ENCODE peak calls at places on chromosomes 1 and 21, in four cellular contexts. K is CD8-positive, alpha-beta T cell; N is AG04450; H is upper lobe of right lung. S is an unnamed sample.

GRCh38 chr1:242129103-242129502 is 130.2 kb upstream of the MAP1LC3C start:
- DNase-seq in K (no peak), N (no peak), H (no peak), S (peak; percentile 30)

GRCh38 chr1:113747376-113747775 is 11.9 kb downstream of the PHTF1 start:
- DNase-seq in K (no peak), N (no peak), H (no peak), S (no peak)

GRCh38 chr1:93694833-93695232 is 13.2 kb upstream of the BCAR3 start:
- DNase-seq in K (no peak), N (no peak), H (no peak), S (no peak)

GRCh38 chr21:20272791-20273362 is 725.3 kb upstream of the NCAM2 start:
- DNase-seq in K (no peak), N (no peak), H (no peak), S (no peak)

GRCh38 chr1:202567747-202568146 is 142.5 kb downstream of the SYT2 start:
- DNase-seq in K (no peak), N (no peak), H (no peak), S (no peak)

GRCh38 chr1:39132505-39133339 is 71.8 kb upstream of the MACF1 start:
- DNase-seq in K (no peak), N (no peak), H (peak; percentile 85), S (no peak)

GRCh38 chr1:111406325-111406768 is 21.2 kb downstream of the OVGP1 start:
- DNase-seq in K (peak; percentile 32), N (no peak), H (no peak), S (peak; percentile 84)

GRCh38 chr1:31227891-31228290 is 11.8 kb downstream of the NKAIN1 start:
- DNase-seq in K (no peak), N (no peak), H (no peak), S (no peak)

GRCh38 chr21:44800971-44801467 is 601 bp downstream of the UBE2G2 start:
- DNase-seq in K (no peak), N (no peak), H (no peak), S (peak; percentile 55)

GRCh38 chr1:17874231-17874630 is 119.1 kb downstream of the ACTL8 start:
- DNase-seq in K (no peak), N (peak; percentile 89), H (no peak), S (no peak)

DNA sequence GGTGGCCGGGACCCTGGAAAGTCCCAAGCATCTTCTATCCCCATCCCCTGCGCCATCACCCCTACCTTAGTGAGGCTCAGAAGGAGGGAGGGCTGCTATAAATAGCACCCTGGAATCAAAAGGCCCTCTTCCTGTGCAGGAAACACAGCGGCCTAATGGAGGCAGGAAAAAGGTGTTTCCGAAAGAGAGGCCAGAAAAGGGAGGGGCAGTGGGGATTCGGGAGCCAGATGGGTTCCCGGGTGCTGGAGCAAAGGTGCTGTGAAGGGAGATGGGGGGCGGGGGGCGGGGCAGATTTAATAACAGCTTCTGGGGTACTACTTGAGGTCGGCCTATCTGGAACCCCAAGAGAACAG is 16.6 kb downstream of the NAV1 start:
- DNase-seq in K (no peak), N (no peak), H (no peak), S (no peak)
- H3K4me3 ChIP-seq in K (no peak overlapping the region), N (no peak overlapping the region), H (no peak overlapping the region), S (no peak overlapping the region)

DNA sequence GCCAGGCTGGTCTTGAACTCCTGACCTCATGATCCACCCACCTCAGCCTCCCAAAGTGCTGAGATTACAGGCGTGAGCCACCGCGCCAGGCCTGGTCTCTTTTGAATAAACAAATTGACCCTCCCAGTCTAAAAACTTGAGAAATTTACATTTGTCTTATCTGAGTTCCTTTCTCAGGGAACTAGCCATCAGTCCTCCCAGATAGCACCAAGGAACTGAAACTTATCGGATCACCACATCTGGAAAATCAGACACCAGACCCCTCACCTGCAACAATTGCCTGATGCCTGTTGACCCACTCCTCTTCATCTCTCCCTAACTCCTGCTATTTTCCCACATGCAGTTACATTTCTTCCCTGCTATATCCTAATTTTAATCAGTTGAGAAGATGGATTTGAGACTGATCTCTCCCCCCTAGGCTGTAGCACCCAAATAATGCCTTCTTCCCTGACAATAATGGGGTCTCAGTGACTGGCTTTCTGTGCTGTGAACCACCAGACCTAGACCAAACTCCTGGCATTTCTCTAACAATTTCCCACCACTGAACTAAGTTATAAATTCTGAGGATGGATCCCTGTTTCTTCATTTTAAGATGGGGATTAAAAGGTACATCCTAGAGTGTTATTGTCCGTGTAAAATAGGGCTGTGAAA is 951 bp upstream of the CBR1 start:
- DNase-seq in K (no peak), N (no peak), H (no peak), S (no peak)
- H3K4me3 ChIP-seq in K (no peak overlapping the region), N (no peak overlapping the region), H (no peak overlapping the region), S (peak overlapping the region; percentile 78)

GRCh38 chr1:117735045-117735992 is 129.5 kb downstream of the TENT5C start:
- DNase-seq in K (no peak), N (no peak), H (no peak), S (peak; percentile 33)
- H3K4me3 ChIP-seq in K (peak overlapping the region; percentile 22), N (peak overlapping the region; percentile 12), H (peak overlapping the region; percentile 30), S (peak overlapping the region; percentile 6)

DNA sequence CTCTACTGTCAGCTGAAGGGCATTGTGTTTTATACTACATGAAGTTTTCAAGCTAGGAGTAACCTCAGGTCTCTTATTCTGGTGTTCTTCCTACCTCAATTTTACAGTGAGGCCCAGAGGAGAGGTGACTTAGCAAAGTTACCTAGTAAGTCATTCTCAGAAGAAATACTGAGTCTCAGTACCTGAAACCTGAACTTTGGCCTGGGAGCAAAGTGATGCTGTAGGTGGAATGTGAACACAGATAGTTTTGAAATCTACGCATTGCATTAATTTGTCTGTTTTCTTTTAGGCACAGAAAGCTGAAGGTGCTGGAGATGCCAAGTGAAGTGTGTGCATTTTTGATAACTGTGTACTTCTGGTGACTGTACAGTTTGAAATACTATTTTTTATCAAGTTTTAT is 2.6 kb downstream of the HMGN2 start:
- DNase-seq in K (no peak), N (no peak), H (no peak), S (no peak)
- H3K4me3 ChIP-seq in K (no peak overlapping the region), N (no peak overlapping the region), H (no peak overlapping the region), S (no peak overlapping the region)

GRCh38 chr1:46343351-46343695 is 2.7 kb downstream of the NSUN4 start:
- DNase-seq in K (no peak), N (no peak), H (no peak), S (no peak)

GRCh38 chr1:46343705-46344104 is 3.1 kb downstream of the NSUN4 start:
- DNase-seq in K (no peak), N (no peak), H (no peak), S (no peak)

GRCh38 chr1:46342677-46343350 is 2.2 kb downstream of the NSUN4 start:
- DNase-seq in K (no peak), N (no peak), H (no peak), S (no peak)

GRCh38 chr1:46341222-46342083 is 846 bp downstream of the NSUN4 start:
- DNase-seq in K (no peak), N (no peak), H (peak; percentile 65), S (no peak)

DNA sequence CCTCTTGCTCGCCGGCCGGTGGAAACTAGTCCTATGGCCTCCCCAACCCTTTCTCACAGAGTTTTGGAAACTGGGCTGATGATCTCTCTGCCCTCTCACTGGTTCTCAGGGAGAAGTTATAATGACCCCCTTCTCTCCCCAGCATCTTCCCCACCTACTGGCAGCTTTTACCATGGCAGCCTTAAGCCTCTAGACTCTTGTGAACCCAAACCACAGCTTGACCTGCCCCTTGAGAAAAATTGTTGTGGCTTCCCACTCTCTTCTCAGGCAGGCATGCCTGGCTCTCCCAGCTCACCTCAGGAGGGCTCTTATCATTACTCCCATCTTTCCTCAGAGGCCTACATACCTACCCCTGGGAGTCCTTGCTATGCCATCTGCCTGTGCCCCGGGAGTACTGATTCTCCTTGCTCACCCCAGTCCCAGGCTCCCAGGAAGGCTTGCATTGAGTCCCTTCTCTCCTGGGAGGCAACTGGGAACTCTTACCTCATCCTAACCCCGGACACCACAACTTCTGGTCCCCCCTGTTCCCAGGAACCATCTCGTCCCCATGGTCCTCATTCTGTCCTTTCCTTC is 1.6 kb downstream of the NSUN4 start:
- DNase-seq in K (no peak), N (no peak), H (no peak), S (peak; percentile 69)
- H3K4me3 ChIP-seq in K (no peak overlapping the region), N (peak overlapping the region; percentile 88), H (no peak overlapping the region), S (peak overlapping the region; percentile 87)

GRCh38 chr1:9126511-9126910 is 2.4 kb downstream of the GPR157 start:
- DNase-seq in K (no peak), N (no peak), H (no peak), S (no peak)
- H3K4me3 ChIP-seq in K (no peak overlapping the region), N (no peak overlapping the region), H (peak overlapping the region; percentile 65), S (no peak overlapping the region)